ENCODE peak calls at places on chromosomes 6 and 20, in six cellular contexts. X is naive thymus-derived CD4-positive, alpha-beta T cell; J is DND-41; F is tibial artery; E is left lung; S is psoas muscle. M is an unnamed sample. For H3K4me1, the result is how much of the 10 kb centered on the place peaks cover.

GRCh38 chr6:47016916-47017315 is 25.2 kb downstream of the ADGRF1 start:
- DNase-seq in J (no peak), F (no peak), S (no peak), E (no peak), X (no peak), M (no peak)

GRCh38 chr6:2203264-2203663 is 42.1 kb downstream of the GMDS start:
- DNase-seq in F (no peak), E (no peak), S (no peak), J (no peak), X (no peak), M (no peak)

GRCh38 chr6:2264932-2265331 is 19.5 kb upstream of the GMDS start:
- DNase-seq in J (no peak), X (no peak), F (no peak), S (no peak), E (no peak), M (no peak)

GRCh38 chr6:55131616-55132015 is 42.7 kb upstream of the HCRTR2 start:
- DNase-seq in E (no peak), S (no peak), J (no peak), F (no peak), X (no peak), M (no peak)

GRCh38 chr6:6694368-6694780 is 105.9 kb downstream of the LY86 start:
- DNase-seq in X (no peak), J (no peak), E (peak), S (no peak), F (no peak), M (no peak)

GRCh38 chr20:56259948-56260347 is 11.4 kb downstream of the MC3R start:
- DNase-seq in J (no peak), X (no peak), E (no peak), S (no peak), F (no peak), M (no peak)

GRCh38 chr20:38805958-38806854 is 709 bp downstream of the PPP1R16B start:
- DNase-seq in E (no peak), S (peak), X (peak), J (peak), F (no peak), M (peak)

GRCh38 chr20:8464368-8464767 is 332.3 kb downstream of the PLCB1 start:
- DNase-seq in J (no peak), E (no peak), X (no peak), F (no peak), S (no peak), M (no peak)

GRCh38 chr6:46734867-46735719 is at the start of gene PLA2G7:
- DNase-seq in E (peak), X (no peak), J (no peak), F (peak), S (peak), M (no peak)

GRCh38 chr20:1177680-1178079 is 7.1 kb downstream of the TMEM74B start:
- DNase-seq in X (no peak), E (no peak), S (no peak), F (no peak), J (no peak), M (no peak)

GRCh38 chr6:40152701-40153100 is 218.4 kb upstream of the MOCS1 start:
- DNase-seq in X (no peak), F (no peak), J (no peak), S (no peak), E (no peak), M (no peak)

GRCh38 chr20:34977365-34978091 is 21.9 kb downstream of the MYH7B start:
- DNase-seq in S (no peak), E (no peak), X (no peak), J (no peak), F (no peak), M (no peak)

GRCh38 chr6:47400581-47400980 is 77.0 kb upstream of the CD2AP start:
- DNase-seq in F (no peak), S (no peak), E (no peak), J (no peak), X (no peak), M (no peak)

GRCh38 chr6:44289726-44290125 is 19.5 kb downstream of the TMEM151B start:
- DNase-seq in X (no peak), F (no peak), J (no peak), E (no peak), S (no peak), M (no peak)

GRCh38 chr6:10963113-10963512 is 76.3 kb downstream of the SYCP2L start:
- DNase-seq in E (no peak), X (no peak), S (no peak), J (no peak), F (no peak), M (no peak)

GRCh38 chr20:62029296-62029695 is 36.4 kb downstream of the TAF4 start:
- DNase-seq in E (no peak), S (peak), J (no peak), F (no peak), X (no peak), M (no peak)

GRCh38 chr6:16819752-16820151 is 58.5 kb upstream of the ATXN1 start:
- DNase-seq in J (no peak), S (no peak), X (no peak), E (no peak), F (no peak), M (no peak)

DNA sequence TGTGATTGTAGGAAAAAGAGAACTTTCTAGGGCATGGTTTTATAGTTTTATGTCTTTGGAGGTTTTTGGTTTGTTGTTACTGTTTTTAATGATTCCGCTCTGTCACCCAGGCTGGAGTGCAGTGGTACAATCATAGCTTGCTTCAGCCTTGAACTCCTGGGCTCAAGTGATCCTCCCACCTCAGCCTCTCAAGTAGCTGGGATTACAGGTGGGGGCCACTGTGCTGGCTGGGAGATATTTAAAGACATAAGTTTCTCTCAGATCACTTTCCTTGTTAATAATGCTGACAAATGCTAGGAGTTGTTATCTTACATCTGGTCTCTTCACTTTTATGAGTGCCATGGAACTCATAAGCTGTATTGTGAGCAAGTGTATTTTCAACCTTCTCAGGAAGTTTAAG is 116.3 kb downstream of the SCAF8 start:
- DNase-seq in F (no peak), E (no peak), J (no peak), S (no peak), X (no peak), M (no peak)
- H3K4me1 ChIP-seq in F (under half), E (under half), J (under half), S (under half), X (under half), M (under half)

GRCh38 chr20:47350691-47351545 is 5.6 kb downstream of the ZMYND8 start:
- DNase-seq in J (no peak), X (no peak), F (no peak), S (no peak), E (no peak), M (no peak)

GRCh38 chr20:47348539-47349142 is 7.9 kb downstream of the ZMYND8 start:
- DNase-seq in J (no peak), F (no peak), X (no peak), S (no peak), E (no peak), M (no peak)

GRCh38 chr20:47351643-47352331 is 4.7 kb downstream of the ZMYND8 start:
- DNase-seq in F (no peak), X (no peak), S (no peak), J (no peak), E (no peak), M (no peak)

GRCh38 chr20:47349365-47350180 is 6.9 kb downstream of the ZMYND8 start:
- DNase-seq in S (no peak), F (no peak), J (no peak), E (no peak), X (no peak), M (no peak)

DNA sequence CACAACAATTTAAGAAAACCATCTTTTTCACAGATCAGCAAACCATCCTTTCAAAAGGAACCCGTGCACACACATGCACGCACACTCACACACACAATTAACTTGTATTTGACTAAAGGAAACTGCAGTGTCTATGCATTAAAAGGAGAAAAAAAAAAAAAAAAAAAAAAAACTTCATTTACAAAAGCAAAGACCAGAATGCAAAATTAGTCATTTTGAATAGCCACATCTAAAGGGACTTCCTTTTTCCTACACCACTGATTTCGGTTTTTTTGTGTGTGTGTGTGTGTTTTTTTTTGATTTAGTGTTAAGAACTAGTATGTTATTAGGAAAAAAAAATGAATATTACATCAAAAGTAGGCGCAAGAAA is 6.3 kb downstream of the ZMYND8 start:
- DNase-seq in F (no peak), E (no peak), J (no peak), X (peak), S (no peak), M (peak)
- H3K4me3 ChIP-seq in F (no peak), E (no peak), J (no peak), X (no peak), S (peak), M (peak)

GRCh38 chr6:162488444-162488843 is 239.1 kb downstream of the PRKN start:
- DNase-seq in X (no peak), E (no peak), J (no peak), F (no peak), S (no peak), M (no peak)
- H3K27ac ChIP-seq in X (no peak), E (no peak), J (no peak), F (no peak), S (no peak), M (no peak)

GRCh38 chr20:25248501-25249172 is 752 bp downstream of the PYGB start:
- DNase-seq in X (no peak), E (no peak), F (peak), S (no peak), J (peak), M (peak)
- H3K4me1 ChIP-seq in X (under half), E (under half), F (under half), S (under half), J (under half), M (under half)

DNA sequence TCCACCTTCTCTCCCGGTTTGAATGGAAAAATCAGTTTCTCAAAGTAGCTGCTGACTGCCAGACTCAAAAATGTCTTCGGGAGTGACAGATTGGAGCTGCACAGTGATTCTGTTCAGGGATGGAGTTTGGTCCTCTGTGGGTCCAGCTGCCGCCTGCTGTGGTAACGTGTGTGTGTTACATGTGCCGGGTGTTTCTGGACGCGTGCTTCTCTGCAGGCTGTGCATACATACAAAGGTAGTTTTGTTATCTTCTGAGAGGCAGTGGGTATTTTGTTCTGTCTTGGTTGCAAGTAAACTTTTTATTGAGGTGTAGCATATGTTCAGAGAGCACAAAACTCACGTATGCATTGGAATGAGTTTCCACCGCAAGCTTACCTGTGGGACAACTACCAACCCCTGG is 41.3 kb upstream of the NAA20 start:
- DNase-seq in E (no peak), J (no peak), X (no peak), S (peak), F (no peak), M (no peak)
- H3K4me3 ChIP-seq in E (peak), J (no peak), X (no peak), S (peak), F (peak), M (no peak)

GRCh38 chr6:75347797-75348610 is 63.4 kb upstream of the TMEM30A start:
- DNase-seq in E (no peak), J (no peak), S (no peak), F (no peak), X (no peak), M (no peak)
- H3K27ac ChIP-seq in E (no peak), J (no peak), S (no peak), F (peak), X (no peak), M (no peak)

DNA sequence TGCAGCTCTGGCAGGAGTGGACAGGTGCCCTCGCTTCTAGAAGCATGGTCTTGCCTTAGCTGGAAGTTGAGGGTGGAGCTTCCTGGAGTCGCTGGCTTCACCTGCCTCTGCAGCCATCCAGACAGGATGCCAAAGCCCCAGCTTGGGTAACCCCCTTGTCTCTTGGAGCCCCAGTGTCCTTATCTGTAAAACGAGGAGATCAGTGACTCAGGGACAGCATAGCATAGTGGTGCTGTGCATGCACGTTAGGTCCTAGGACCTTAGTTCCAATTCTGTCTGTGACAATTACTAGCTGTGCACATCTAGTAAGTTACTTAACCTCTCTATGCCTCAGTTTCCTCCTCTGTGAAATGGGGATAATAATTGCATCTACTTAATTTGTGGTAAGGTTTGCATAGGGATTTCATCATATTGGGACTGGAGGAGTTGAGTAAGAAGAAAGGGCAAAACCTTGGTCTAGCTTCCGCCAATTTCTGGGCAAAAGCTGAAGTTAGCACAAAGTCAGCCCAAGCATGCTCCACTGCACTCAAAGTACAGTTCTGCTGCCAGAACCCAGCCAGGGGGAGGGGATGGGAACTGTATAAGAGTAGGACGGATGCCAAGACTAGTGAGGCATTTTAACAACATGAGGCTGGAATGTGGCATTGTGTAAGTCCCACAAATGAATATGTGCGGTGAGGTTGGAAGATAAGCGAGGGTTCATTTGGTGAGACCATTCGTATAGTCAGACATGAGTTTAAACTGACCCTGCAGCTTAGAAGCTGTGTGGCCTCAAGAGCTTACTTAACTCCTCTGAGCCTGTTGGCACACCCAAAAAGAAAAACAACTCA is 24.5 kb downstream of the TOX2 start:
- DNase-seq in X (no peak), F (peak), E (peak), J (no peak), S (peak), M (no peak)
- H3K4me1 ChIP-seq in X (under half), F (under half), E (half or more), J (under half), S (under half), M (under half)

M was measured in CD4-positive, CD25-positive, alpha-beta regulatory T cell.